ENCODE peak calls at places on chromosomes 3 and 15, in seven cellular contexts. Y, Q, V, O, M, P and B are unnamed samples.

GRCh38 chr3:39178553-39178952 is 13.8 kb downstream of the XIRP1 start:
- DNase-seq in Y (no peak), Q (no peak), V (peak; percentile 71), O (no peak), M (peak; percentile 77), P (no peak), B (no peak)

GRCh38 chr15:51030649-51031316 is 63.9 kb downstream of the TNFAIP8L3 start:
- DNase-seq in Y (peak; percentile 81), Q (no peak), V (no peak), O (peak; percentile 64), M (peak; percentile 92), P (no peak), B (no peak)

GRCh38 chr15:60070838-60071493 is 66.9 kb downstream of the FOXB1 start:
- DNase-seq in Y (peak; percentile 19), Q (no peak), V (peak; percentile 88), O (no peak), M (peak; percentile 82), P (no peak), B (no peak)

GRCh38 chr15:73599934-73600333 is 33.3 kb downstream of the NPTN start:
- DNase-seq in Y (peak; percentile 53), Q (no peak), V (peak; percentile 49), O (no peak), M (peak; percentile 45), P (no peak), B (no peak)

GRCh38 chr3:278300-279064 is 81.9 kb downstream of the CHL1 start:
- DNase-seq in Y (no peak), Q (peak; percentile 36), V (no peak), O (no peak), M (no peak), P (no peak), B (no peak)

GRCh38 chr3:31106204-31106603 is 211.7 kb upstream of the GADL1 start:
- DNase-seq in Y (no peak), Q (peak; percentile 14), V (no peak), O (no peak), M (peak; percentile 74), P (no peak), B (no peak)

GRCh38 chr15:63504979-63505841 is 817 bp downstream of the USP3 start:
- DNase-seq in Y (peak; percentile 85), Q (peak; percentile 64), V (peak; percentile 75), O (peak; percentile 54), M (peak; percentile 51), P (peak; percentile 76), B (peak; percentile 53)

GRCh38 chr3:107521466-107522059 is 1.2 kb upstream of the BBX start:
- DNase-seq in Y (no peak), Q (no peak), V (no peak), O (no peak), M (no peak), P (no peak), B (no peak)

GRCh38 chr15:27796405-27797085 is 302.6 kb downstream of the OCA2 start:
- DNase-seq in Y (no peak), Q (no peak), V (no peak), O (no peak), M (no peak), P (no peak), B (no peak)

GRCh38 chr3:174439621-174440349 is 419.3 kb upstream of the NAALADL2 start:
- DNase-seq in Y (peak; percentile 58), Q (peak; percentile 19), V (peak; percentile 84), O (no peak), M (peak; percentile 98), P (no peak), B (peak; percentile 31)

GRCh38 chr3:177367783-177368182 is 170.5 kb upstream of the TBL1XR1 start:
- DNase-seq in Y (no peak), Q (no peak), V (no peak), O (no peak), M (no peak), P (no peak), B (no peak)

GRCh38 chr3:99925584-99925983 is 107.9 kb downstream of the CMSS1 start:
- DNase-seq in Y (peak; percentile 30), Q (peak; percentile 35), V (peak; percentile 71), O (peak; percentile 78), M (peak; percentile 89), P (no peak), B (peak; percentile 47)

GRCh38 chr3:51830986-51831385 is 30.4 kb upstream of the IQCF2 start:
- DNase-seq in Y (no peak), Q (no peak), V (no peak), O (no peak), M (no peak), P (no peak), B (no peak)

GRCh38 chr3:112486811-112487505 is 12.3 kb downstream of the BTLA start:
- DNase-seq in Y (no peak), Q (no peak), V (peak; percentile 22), O (no peak), M (no peak), P (no peak), B (no peak)

GRCh38 chr3:13140596-13140995 is 67.4 kb upstream of the IQSEC1 start:
- DNase-seq in Y (no peak), Q (no peak), V (no peak), O (no peak), M (no peak), P (peak; percentile 37), B (no peak)

GRCh38 chr3:112002458-112002971 is 3.8 kb downstream of the TAGLN3 start:
- DNase-seq in Y (no peak), Q (no peak), V (peak; percentile 8), O (no peak), M (peak; percentile 81), P (no peak), B (no peak)

GRCh38 chr3:57557088-57557537 is 1.0 kb downstream of the PDE12 start:
- DNase-seq in Y (peak; percentile 26), Q (peak; percentile 16), V (peak; percentile 58), O (peak; percentile 29), M (peak; percentile 56), P (no peak), B (no peak)

GRCh38 chr3:21876742-21877141 is 125.7 kb upstream of the ZNF385D start:
- DNase-seq in Y (no peak), Q (no peak), V (no peak), O (no peak), M (no peak), P (no peak), B (no peak)

GRCh38 chr3:111246967-111247760 is 175.5 kb downstream of the NECTIN3 start:
- DNase-seq in Y (peak; percentile 56), Q (no peak), V (no peak), O (no peak), M (peak; percentile 91), P (no peak), B (no peak)

GRCh38 chr15:25850154-25851111 is 12.7 kb downstream of the ATP10A start:
- DNase-seq in Y (peak; percentile 78), Q (peak; percentile 56), V (no peak), O (peak; percentile 75), M (peak; percentile 70), P (peak; percentile 66), B (peak; percentile 82)

GRCh38 chr15:88438181-88438580 is 29.0 kb downstream of the MRPL46 start:
- DNase-seq in Y (no peak), Q (no peak), V (no peak), O (no peak), M (no peak), P (no peak), B (no peak)

GRCh38 chr3:188165596-188165995 is 11.6 kb downstream of the LPP start:
- DNase-seq in Y (peak; percentile 51), Q (no peak), V (no peak), O (no peak), M (peak; percentile 19), P (no peak), B (no peak)
- H3K27ac ChIP-seq in Y (peak overlapping the region; percentile 69), Q (peak overlapping the region; percentile 62), V (no peak overlapping the region), O (no peak overlapping the region), M (no peak overlapping the region), P (no peak overlapping the region), B (no peak overlapping the region)

DNA sequence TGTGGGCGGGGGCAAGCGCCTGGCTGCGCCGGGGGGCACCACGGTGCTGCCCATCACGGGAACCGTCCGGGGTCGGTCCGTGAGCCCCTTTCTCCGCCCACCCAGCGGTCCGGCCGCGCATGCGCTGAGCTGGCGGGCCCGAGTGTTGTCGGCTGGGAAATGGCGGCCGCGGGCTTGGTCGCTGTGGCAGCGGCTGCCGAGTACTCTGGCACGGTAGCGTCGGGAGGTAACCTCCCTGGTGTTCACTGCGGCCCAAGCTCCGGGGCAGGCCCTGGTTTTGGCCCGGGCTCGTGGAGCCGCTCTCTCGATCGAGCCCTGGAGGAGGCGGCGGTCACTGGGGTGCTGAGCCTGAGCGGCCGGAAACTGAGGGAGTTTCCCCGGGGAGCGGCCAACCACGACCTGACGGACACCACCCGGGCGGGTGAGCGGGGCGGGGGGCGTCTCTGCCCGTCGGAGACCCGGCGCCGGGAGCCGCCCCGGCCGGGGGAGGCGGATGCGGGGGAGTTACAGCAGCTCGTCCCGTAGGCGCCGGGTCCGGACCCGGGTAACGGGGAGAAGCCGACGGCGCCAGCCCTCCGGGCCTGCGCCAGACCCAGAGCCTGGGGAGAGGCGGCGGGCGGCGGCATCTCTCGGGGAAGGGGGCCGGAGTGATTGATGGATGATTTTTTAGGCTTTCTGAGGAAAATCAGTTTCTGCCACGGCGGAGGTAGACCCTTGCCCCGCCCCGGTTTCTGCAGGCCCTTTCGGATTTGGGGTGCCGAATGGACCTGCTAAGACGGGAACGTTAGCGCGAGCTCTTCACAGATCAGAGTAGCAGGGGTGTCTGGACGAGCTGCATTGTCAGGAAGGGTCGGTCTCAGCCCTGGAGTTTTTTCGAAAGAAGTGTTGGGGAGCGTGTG is at the start of gene LRCH3:
- DNase-seq in Y (peak; percentile 65), Q (peak; percentile 59), V (peak; percentile 90), O (peak; percentile 79), M (peak; percentile 69), P (peak; percentile 86), B (peak; percentile 93)
- TF ChIP-seq POLR2A in Y (peak; percentile 94), Q (peak; percentile 42), V (peak; percentile 97), O (peak; percentile 64), M (peak; percentile 97), P (peak; percentile 87), B (peak; percentile 75)

GRCh38 chr3:180996415-180996932 is 6.9 kb upstream of the DNAJC19 start:
- DNase-seq in Y (no peak), Q (no peak), V (no peak), O (no peak), M (no peak), P (no peak), B (no peak)

GRCh38 chr3:180989291-180990163 is at the start of gene DNAJC19:
- DNase-seq in Y (peak; percentile 97), Q (peak; percentile 97), V (peak; percentile 96), O (peak; percentile 93), M (peak; percentile 97), P (peak; percentile 95), B (peak; percentile 91)

GRCh38 chr3:180987344-180987743 is 2.2 kb downstream of the DNAJC19 start:
- DNase-seq in Y (no peak), Q (no peak), V (no peak), O (no peak), M (no peak), P (no peak), B (no peak)

GRCh38 chr3:180990494-180990893 is 958 bp upstream of the DNAJC19 start:
- DNase-seq in Y (no peak), Q (no peak), V (no peak), O (no peak), M (no peak), P (no peak), B (no peak)
- H3K27ac ChIP-seq in Y (no peak overlapping the region), Q (peak overlapping the region; percentile 93), V (no peak overlapping the region), O (no peak overlapping the region), M (no peak overlapping the region), P (peak overlapping the region; percentile 86), B (peak overlapping the region; percentile 89)

DNA sequence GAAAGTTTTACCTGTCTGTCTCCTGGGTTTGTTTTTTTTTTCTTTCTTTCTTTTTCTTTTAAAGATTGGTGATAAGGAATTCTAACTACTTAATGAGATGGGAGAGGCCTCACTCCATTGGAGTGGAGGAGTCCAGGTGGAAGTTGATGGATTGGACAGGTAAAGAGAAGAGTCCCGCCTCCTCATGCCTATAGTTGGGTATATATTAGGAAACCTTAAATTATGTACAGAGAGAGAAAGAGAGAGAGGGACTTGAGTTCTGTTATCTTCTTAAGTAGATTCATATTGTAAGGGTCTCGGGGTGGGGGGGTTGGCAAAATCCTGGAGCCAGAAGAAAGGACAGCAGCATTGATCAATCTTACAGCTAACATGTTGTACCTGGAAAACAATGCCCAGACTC is 158.2 kb downstream of the TP63 start:
- DNase-seq in Y (no peak), Q (no peak), V (no peak), O (no peak), M (no peak), P (no peak), B (no peak)
- TF ChIP-seq POLR2A in Y (no peak), Q (no peak), V (no peak), O (no peak), M (no peak), P (no peak), B (no peak)